ENCODE peak calls at places on chromosome 18, in four cellular contexts. C is H54, D is thoracic aorta, Q is upper lobe of left lung. X is an unnamed sample.
A peak's percentile ranks its signal among the peaks of the same experiment; 100 is the strongest.

GRCh38 chr18:3219621-3220335 is at the start of gene MYOM1:
- DNase-seq in D (no peak), Q (no peak), C (no peak), X (no peak)

GRCh38 chr18:24051256-24051947 is 36.8 kb downstream of the TTC39C start:
- DNase-seq in D (no peak), C (no peak), Q (no peak), X (no peak)

GRCh38 chr18:56200381-56200831 is 438.0 kb downstream of the TXNL1 start:
- DNase-seq in D (no peak), Q (no peak), C (peak; percentile 6), X (no peak)

GRCh38 chr18:55236150-55236931 is 277.1 kb upstream of the CCDC68 start:
- DNase-seq in C (no peak), D (no peak), Q (no peak), X (no peak)

GRCh38 chr18:9617006-9617542 is 2.7 kb upstream of the PPP4R1 start:
- DNase-seq in D (no peak), Q (no peak), C (no peak), X (no peak)

GRCh38 chr18:73214970-73215369 is 347.2 kb upstream of the NETO1 start:
- DNase-seq in Q (no peak), D (no peak), C (no peak), X (no peak)

GRCh38 chr18:22378672-22379282 is 38.9 kb downstream of the CTAGE1 start:
- DNase-seq in C (peak; percentile 15), D (no peak), Q (no peak), X (no peak)

GRCh38 chr18:48919547-48919946 is 31.2 kb downstream of the SMAD7 start:
- DNase-seq in D (no peak), Q (no peak), C (no peak), X (no peak)

GRCh38 chr18:51009071-51009470 is 20.9 kb upstream of the SMAD4 start:
- DNase-seq in D (no peak), C (no peak), Q (no peak), X (no peak)

GRCh38 chr18:47411159-47411558 is 159.7 kb upstream of the SKOR2 start:
- DNase-seq in C (no peak), D (no peak), Q (no peak), X (no peak)

GRCh38 chr18:79525556-79526467 is 130.1 kb downstream of the NFATC1 start:
- DNase-seq in Q (peak; percentile 83), C (no peak), D (no peak), X (no peak)

GRCh38 chr18:9177047-9177446 is 40.5 kb downstream of the ANKRD12 start:
- DNase-seq in Q (no peak), D (no peak), C (no peak), X (no peak)

X was measured in GOT3.